ENCODE peak calls at places on chromosomes 3 and 15, in six cellular contexts. A, K, C, P, V and Y are unnamed samples.

GRCh38 chr3:182412066-182412465 is 381.2 kb upstream of the ATP11B start:
- DNase-seq in P (no peak), K (no peak), C (peak; percentile 18), V (no peak), A (no peak), Y (no peak)

GRCh38 chr15:75554717-75555116 is 24.4 kb downstream of the PTPN9 start:
- DNase-seq in A (no peak), C (no peak), P (no peak), V (no peak), K (peak; percentile 88), Y (no peak)

GRCh38 chr3:108388136-108389132 is 92.1 kb downstream of the HHLA2 start:
- DNase-seq in K (no peak), A (no peak), V (no peak), P (no peak), C (no peak), Y (no peak)

GRCh38 chr3:164155386-164155785 is 922.9 kb downstream of the SI start:
- DNase-seq in C (no peak), P (peak; percentile 56), V (no peak), A (no peak), K (no peak), Y (no peak)

GRCh38 chr15:64710664-64711441 is 64.5 kb downstream of the RBPMS2 start:
- DNase-seq in C (no peak), V (no peak), P (no peak), A (no peak), K (no peak), Y (no peak)

GRCh38 chr15:79675982-79676381 is 220.8 kb downstream of the MTHFS start:
- DNase-seq in P (no peak), V (no peak), K (no peak), A (no peak), C (peak; percentile 10), Y (no peak)

GRCh38 chr15:39947401-39948197 is 13.7 kb downstream of the EIF2AK4 start:
- DNase-seq in C (no peak), P (peak; percentile 32), A (no peak), K (no peak), V (no peak), Y (no peak)

GRCh38 chr3:38460377-38461085 is 6.8 kb downstream of the ACVR2B start:
- DNase-seq in P (no peak), V (no peak), K (no peak), A (no peak), C (no peak), Y (no peak)

GRCh38 chr15:91694131-91694828 is 159.2 kb upstream of the SLCO3A1 start:
- DNase-seq in P (no peak), C (peak; percentile 84), A (no peak), V (no peak), K (peak; percentile 23), Y (no peak)

GRCh38 chr15:60396100-60396499 is 1.7 kb downstream of the ANXA2 start:
- DNase-seq in P (peak; percentile 47), K (no peak), A (no peak), V (no peak), C (peak; percentile 63), Y (no peak)

GRCh38 chr3:155553800-155554199 is 191.1 kb downstream of the PLCH1 start:
- DNase-seq in V (no peak), P (no peak), A (no peak), C (no peak), K (no peak), Y (no peak)

GRCh38 chr3:170811515-170811914 is 58.5 kb downstream of the RPL22L1 start:
- DNase-seq in C (no peak), K (peak; percentile 60), V (no peak), A (no peak), P (peak; percentile 38), Y (no peak)

GRCh38 chr3:125381743-125382142 is 6.6 kb upstream of the ZNF148 start:
- DNase-seq in V (no peak), P (peak; percentile 52), A (no peak), K (peak; percentile 81), C (no peak), Y (no peak)

GRCh38 chr15:82914396-82914795 is 38.1 kb downstream of the HOMER2 start:
- DNase-seq in C (no peak), P (no peak), A (no peak), V (no peak), K (no peak), Y (no peak)

GRCh38 chr3:14415501-14415900 is 13.1 kb downstream of the SLC6A6 start:
- DNase-seq in P (peak; percentile 57), C (no peak), V (no peak), K (peak; percentile 53), A (no peak), Y (no peak)

GRCh38 chr3:57731311-57731710 is 24.8 kb upstream of the SLMAP start:
- DNase-seq in V (no peak), P (no peak), C (no peak), K (peak; percentile 13), A (no peak), Y (no peak)

GRCh38 chr15:62138124-62138523 is 27.0 kb downstream of the C2CD4B start:
- DNase-seq in K (peak; percentile 70), P (no peak), V (no peak), A (no peak), C (no peak), Y (no peak)

GRCh38 chr3:66350601-66351000 is 129.8 kb downstream of the SLC25A26 start:
- DNase-seq in C (no peak), P (no peak), K (peak; percentile 61), A (no peak), V (no peak), Y (no peak)

GRCh38 chr3:37262816-37263393 is 88.5 kb upstream of the LRRFIP2 start:
- DNase-seq in C (no peak), V (no peak), K (peak; percentile 45), P (peak; percentile 28), A (no peak), Y (no peak)

GRCh38 chr15:101525087-101525669 is 35.7 kb upstream of the PCSK6 start:
- DNase-seq in V (peak; percentile 20), A (no peak), P (no peak), K (no peak), C (no peak), Y (no peak)

GRCh38 chr3:103786296-103786695 is 1351.5 kb downstream of the ZPLD1 start:
- DNase-seq in A (no peak), C (peak; percentile 33), V (no peak), K (no peak), P (no peak), Y (peak; percentile 22)

GRCh38 chr3:13045904-13046568 is 27.2 kb downstream of the IQSEC1 start:
- DNase-seq in P (no peak), A (no peak), K (no peak), V (no peak), C (no peak), Y (no peak)

GRCh38 chr3:24288538-24289236 is 206.0 kb downstream of the THRB start:
- DNase-seq in C (no peak), V (no peak), K (no peak), A (no peak), P (no peak), Y (no peak)

GRCh38 chr3:89625945-89626344 is 518.5 kb downstream of the EPHA3 start:
- DNase-seq in K (no peak), C (no peak), V (no peak), A (no peak), P (no peak), Y (no peak)

GRCh38 chr15:101162701-101163483 is 89.0 kb downstream of the CHSY1 start:
- DNase-seq in K (no peak), P (no peak), C (no peak), A (no peak), V (no peak), Y (no peak)

GRCh38 chr15:81265944-81266775 is 57.8 kb downstream of the STARD5 start:
- DNase-seq in K (peak; percentile 80), P (peak; percentile 72), C (peak; percentile 86), V (peak; percentile 93), A (peak; percentile 78), Y (peak; percentile 87)

GRCh38 chr15:81261172-81261808 is 62.7 kb downstream of the STARD5 start:
- DNase-seq in A (no peak), P (no peak), K (no peak), C (no peak), V (no peak), Y (no peak)

GRCh38 chr15:81265256-81265943 is 58.5 kb downstream of the STARD5 start:
- DNase-seq in V (no peak), C (no peak), P (no peak), A (no peak), K (no peak), Y (no peak)

GRCh38 chr15:81264072-81264857 is 59.7 kb downstream of the STARD5 start:
- DNase-seq in A (no peak), K (no peak), P (no peak), C (no peak), V (no peak), Y (no peak)

DNA sequence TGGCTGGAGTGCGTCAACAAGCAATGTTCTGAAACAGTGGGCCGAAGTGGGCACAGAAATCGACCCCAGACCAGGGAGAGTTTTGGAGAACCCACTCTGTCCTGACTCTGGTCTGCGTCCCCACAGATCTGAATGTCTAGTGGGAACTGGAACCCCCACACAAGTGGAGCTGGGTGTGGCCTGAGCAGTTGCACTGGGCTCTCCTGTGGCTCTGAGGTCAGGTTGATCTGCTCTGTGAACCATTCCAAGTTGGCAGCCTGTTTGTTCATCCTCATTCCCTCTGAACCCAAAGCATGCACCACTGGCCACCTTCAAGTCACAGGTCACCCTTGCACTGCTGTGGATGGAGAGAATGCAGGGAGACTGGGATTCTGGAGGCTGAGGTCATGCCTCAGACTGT is 60.5 kb downstream of the STARD5 start:
- DNase-seq in P (no peak), C (no peak), K (no peak), A (no peak), V (no peak), Y (no peak)
- H2BK15ac ChIP-seq in P (no peak overlapping the region), C (no peak overlapping the region), K (no peak overlapping the region), A (no peak overlapping the region), V (no peak overlapping the region), Y (no peak overlapping the region)

DNA sequence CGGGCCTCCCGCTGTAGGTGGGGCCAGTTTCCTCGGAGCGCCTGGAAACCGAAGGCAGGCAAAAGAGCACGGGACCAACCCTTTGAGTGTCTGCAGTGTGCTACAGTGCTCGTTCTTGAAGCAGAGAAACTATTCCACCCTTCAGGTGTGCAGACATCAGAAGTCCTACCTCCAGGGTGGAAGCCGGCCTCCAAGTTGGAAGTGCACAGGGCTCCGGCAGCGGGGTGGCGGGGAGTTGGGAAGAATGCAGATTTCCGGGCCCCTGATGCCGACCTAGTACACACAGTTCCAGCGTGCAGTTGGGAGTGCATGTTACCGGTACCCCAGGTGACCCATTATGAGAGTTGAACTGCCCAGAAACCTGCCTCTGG is 3.0 kb downstream of the KLF13 start:
- DNase-seq in V (no peak), C (no peak), A (no peak), P (no peak), K (no peak), Y (no peak)
- H3K18ac ChIP-seq in V (no peak overlapping the region), C (no peak overlapping the region), A (peak overlapping the region; percentile 0), P (no peak overlapping the region), K (no peak overlapping the region), Y (no peak overlapping the region)

GRCh38 chr3:50248387-50248786 is 12.4 kb downstream of the GNAI2 start:
- DNase-seq in K (no peak), P (no peak), V (no peak), A (no peak), C (no peak), Y (no peak)
- H3K4ac ChIP-seq in K (peak overlapping the region; percentile 44), P (no peak overlapping the region), V (no peak overlapping the region), A (no peak overlapping the region), C (no peak overlapping the region), Y (no peak overlapping the region)

DNA sequence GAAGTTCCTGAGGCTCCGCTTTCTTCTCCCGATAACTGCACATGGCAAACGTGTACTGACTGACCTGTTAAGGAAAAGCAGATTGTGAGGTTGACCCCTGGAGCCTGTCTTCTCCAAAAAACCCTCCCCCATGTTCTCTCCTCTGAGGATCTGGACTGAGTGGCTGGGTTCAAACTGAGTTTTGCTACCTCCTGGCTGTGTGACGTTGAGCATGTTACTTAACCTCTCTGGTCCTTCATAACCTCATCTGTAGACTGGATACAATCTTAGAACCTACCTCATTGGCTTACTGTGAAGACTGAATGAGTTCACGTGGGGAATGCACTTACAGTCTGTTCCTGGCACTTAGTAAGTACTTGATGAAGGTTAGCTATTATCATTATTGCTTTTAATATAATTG is 184.1 kb upstream of the FEZF2 start:
- DNase-seq in P (no peak), C (no peak), V (no peak), A (no peak), K (no peak), Y (no peak)
- H2BK15ac ChIP-seq in P (no peak overlapping the region), C (no peak overlapping the region), V (no peak overlapping the region), A (no peak overlapping the region), K (no peak overlapping the region), Y (no peak overlapping the region)